ENCODE peak calls at places on chromosomes 2 and 18, in five cellular contexts. C is activated naive CD4-positive, alpha-beta T cell; O is activated gamma-delta T cell treated with Interleukin-2 at 50 U/mL for 16 hours; J is left kidney; E is frontal cortex. L is an unnamed sample.

GRCh38 chr18:13452448-13452811 is 233.9 kb downstream of the LDLRAD4 start:
- DNase-seq in J (no peak), C (no peak), O (no peak), E (no peak), L (no peak)

GRCh38 chr2:34215174-34215573 is 616.1 kb upstream of the FAM98A start:
- DNase-seq in C (no peak), O (no peak), J (no peak), E (no peak), L (no peak)

GRCh38 chr2:208134928-208135586 is 5.4 kb upstream of the CRYGC start:
- DNase-seq in O (no peak), C (no peak), J (no peak), E (no peak), L (no peak)

GRCh38 chr2:201466050-201466660 is 14.6 kb downstream of the STRADB start:
- DNase-seq in C (no peak), E (peak), O (no peak), J (peak), L (no peak)

GRCh38 chr18:46073474-46074331 is 1.6 kb upstream of the PSTPIP2 start:
- DNase-seq in J (peak), O (peak), E (peak), C (no peak), L (peak)

GRCh38 chr2:99340669-99341236 is 3.6 kb downstream of the EIF5B start:
- DNase-seq in J (no peak), C (no peak), E (no peak), O (no peak), L (no peak)

GRCh38 chr2:3467654-3468053 is 51.7 kb downstream of the ADI1 start:
- DNase-seq in O (no peak), C (no peak), E (no peak), J (no peak), L (no peak)

GRCh38 chr2:207729465-207729998 is 18.1 kb downstream of the CCNYL1 start:
- DNase-seq in C (no peak), J (no peak), O (no peak), E (no peak), L (no peak)

GRCh38 chr2:15968280-15969178 is 28.2 kb downstream of the MYCN start:
- DNase-seq in E (peak), O (no peak), J (no peak), C (no peak), L (no peak)

GRCh38 chr2:71609958-71610357 is 156.6 kb downstream of the DYSF start:
- DNase-seq in E (no peak), C (no peak), J (peak), O (no peak), L (peak)

GRCh38 chr2:66526171-66526570 is 91.2 kb downstream of the MEIS1 start:
- DNase-seq in O (no peak), J (no peak), E (no peak), C (no peak), L (no peak)

GRCh38 chr2:106841886-106842645 is 43.9 kb downstream of the ST6GAL2 start:
- DNase-seq in J (no peak), C (no peak), E (no peak), O (no peak), L (no peak)

GRCh38 chr2:188984680-188985079 is 10.5 kb downstream of the COL3A1 start:
- DNase-seq in E (no peak), J (no peak), C (no peak), O (no peak), L (no peak)

GRCh38 chr2:234960091-234961088 is 8.6 kb downstream of the SH3BP4 start:
- DNase-seq in J (peak), C (no peak), O (no peak), E (no peak), L (no peak)